ENCODE peak calls at places on chromosomes 13 and 19, in seven cellular contexts. M is CD4-positive, alpha-beta T cell; V is breast epithelium; U is tibial nerve; B is neural progenitor cell; Q is fibroblast of lung; T is adrenal gland. Z is an unnamed sample.

GRCh38 chr13:25192936-25193335 is 20.8 kb upstream of the AMER2 start:
- DNase-seq in M (no peak), V (no peak), U (no peak), B (no peak), Q (no peak), T (no peak), Z (no peak)

GRCh38 chr19:6820237-6820636 is 47.7 kb downstream of the VAV1 start:
- DNase-seq in M (no peak), V (no peak), U (no peak), B (no peak), Q (no peak), T (no peak), Z (no peak)

GRCh38 chr13:44930907-44931676 is 58.2 kb downstream of the NUFIP1 start:
- DNase-seq in M (no peak), V (no peak), U (no peak), B (peak; percentile 14), Q (no peak), T (no peak), Z (peak; percentile 79)

GRCh38 chr13:91286317-91286716 is 61.2 kb upstream of the MIR17HG start:
- DNase-seq in M (no peak), V (no peak), U (no peak), B (no peak), Q (no peak), T (no peak), Z (no peak)

GRCh38 chr13:19157461-19157860 is 24.2 kb downstream of the TUBA3C start:
- DNase-seq in M (no peak), V (no peak), U (no peak), B (no peak), Q (no peak), T (no peak), Z (no peak)

GRCh38 chr13:92896842-92897241 is 329.8 kb upstream of the GPC6 start:
- DNase-seq in M (no peak), V (no peak), U (no peak), B (peak; percentile 57), Q (peak; percentile 47), T (no peak), Z (peak; percentile 6)

GRCh38 chr13:80586356-80586755 is 245.4 kb upstream of the SPRY2 start:
- DNase-seq in M (no peak), V (no peak), U (no peak), B (no peak), Q (peak; percentile 75), T (no peak), Z (no peak)

GRCh38 chr19:41907994-41908615 is 20.1 kb downstream of the ERFL start:
- DNase-seq in M (no peak), V (no peak), U (no peak), B (no peak), Q (no peak), T (no peak), Z (no peak)

GRCh38 chr13:75938811-75939525 is 302.8 kb downstream of the LMO7 start:
- DNase-seq in M (no peak), V (no peak), U (no peak), B (no peak), Q (peak; percentile 72), T (no peak), Z (no peak)

GRCh38 chr19:17686592-17687042 is 1.5 kb downstream of the UNC13A start:
- DNase-seq in M (no peak), V (no peak), U (no peak), B (peak; percentile 66), Q (no peak), T (no peak), Z (peak; percentile 64)

GRCh38 chr19:29645491-29645867 is 19.8 kb upstream of the PLEKHF1 start:
- DNase-seq in M (no peak), V (no peak), U (no peak), B (no peak), Q (no peak), T (no peak), Z (no peak)

GRCh38 chr19:45779231-45780145 is 2.8 kb downstream of the DMPK start:
- DNase-seq in M (peak; percentile 67), V (peak; percentile 92), U (peak; percentile 90), B (peak; percentile 96), Q (no peak), T (peak; percentile 94), Z (peak; percentile 80)

GRCh38 chr13:30334663-30335386 is 27.5 kb upstream of the KATNAL1 start:
- DNase-seq in M (no peak), V (no peak), U (no peak), B (peak; percentile 64), Q (no peak), T (no peak), Z (peak; percentile 40)

GRCh38 chr19:14505488-14506239 is 9.7 kb upstream of the GIPC1 start:
- DNase-seq in M (peak; percentile 70), V (peak; percentile 70), U (no peak), B (peak; percentile 70), Q (peak; percentile 58), T (no peak), Z (peak; percentile 90)

GRCh38 chr13:28464861-28465260 is 30.1 kb downstream of the FLT1 start:
- DNase-seq in M (no peak), V (no peak), U (no peak), B (no peak), Q (no peak), T (no peak), Z (no peak)

GRCh38 chr19:54478677-54479266 is 5.7 kb upstream of the CDC42EP5 start:
- DNase-seq in M (no peak), V (no peak), U (no peak), B (peak; percentile 93), Q (peak; percentile 54), T (peak; percentile 25), Z (peak; percentile 80)

GRCh38 chr19:16801599-16801998 is 27.6 kb upstream of the SIN3B start:
- DNase-seq in M (no peak), V (no peak), U (no peak), B (no peak), Q (peak; percentile 70), T (peak; percentile 54), Z (peak; percentile 29)

GRCh38 chr13:51156666-51157065 is 45.6 kb upstream of the C13orf42 start:
- DNase-seq in M (no peak), V (no peak), U (no peak), B (no peak), Q (no peak), T (no peak), Z (no peak)

GRCh38 chr13:21639604-21640003 is 31.3 kb upstream of the FGF9 start:
- DNase-seq in M (no peak), V (no peak), U (no peak), B (peak; percentile 75), Q (no peak), T (no peak), Z (no peak)

GRCh38 chr13:76713280-76713679 is 172.9 kb downstream of the KCTD12 start:
- DNase-seq in M (no peak), V (no peak), U (no peak), B (no peak), Q (no peak), T (no peak), Z (no peak)

GRCh38 chr19:30870861-30871260 is 478.4 kb downstream of the TSHZ3 start:
- DNase-seq in M (no peak), V (no peak), U (no peak), B (no peak), Q (no peak), T (no peak), Z (peak; percentile 54)

GRCh38 chr19:27676877-27677276 is 1536.1 kb downstream of the UQCRFS1 start:
- DNase-seq in M (no peak), V (no peak), U (no peak), B (no peak), Q (no peak), T (no peak), Z (no peak)

GRCh38 chr19:27673986-27674385 is 1539.0 kb downstream of the UQCRFS1 start:
- DNase-seq in M (no peak), V (no peak), U (no peak), B (no peak), Q (no peak), T (no peak), Z (no peak)

GRCh38 chr19:27676334-27676733 is 1536.6 kb downstream of the UQCRFS1 start:
- DNase-seq in M (no peak), V (no peak), U (no peak), B (no peak), Q (no peak), T (no peak), Z (no peak)

GRCh38 chr19:27674701-27675100 is 1538.2 kb downstream of the UQCRFS1 start:
- DNase-seq in M (no peak), V (no peak), U (no peak), B (no peak), Q (no peak), T (no peak), Z (no peak)

GRCh38 chr19:27675771-27676170 is 1537.2 kb downstream of the UQCRFS1 start:
- DNase-seq in M (no peak), V (no peak), U (no peak), B (no peak), Q (no peak), T (no peak), Z (no peak)
- H3K9me3 ChIP-seq in M (peaks cover 11% of the 10 kb centered on the region), V (peaks cover 7% of the 10 kb centered on the region), U (no peaks in the 10 kb centered on the region), B (peaks cover 12% of the 10 kb centered on the region), Q (no peaks in the 10 kb centered on the region), T (no peaks in the 10 kb centered on the region), Z (no peaks in the 10 kb centered on the region)

DNA sequence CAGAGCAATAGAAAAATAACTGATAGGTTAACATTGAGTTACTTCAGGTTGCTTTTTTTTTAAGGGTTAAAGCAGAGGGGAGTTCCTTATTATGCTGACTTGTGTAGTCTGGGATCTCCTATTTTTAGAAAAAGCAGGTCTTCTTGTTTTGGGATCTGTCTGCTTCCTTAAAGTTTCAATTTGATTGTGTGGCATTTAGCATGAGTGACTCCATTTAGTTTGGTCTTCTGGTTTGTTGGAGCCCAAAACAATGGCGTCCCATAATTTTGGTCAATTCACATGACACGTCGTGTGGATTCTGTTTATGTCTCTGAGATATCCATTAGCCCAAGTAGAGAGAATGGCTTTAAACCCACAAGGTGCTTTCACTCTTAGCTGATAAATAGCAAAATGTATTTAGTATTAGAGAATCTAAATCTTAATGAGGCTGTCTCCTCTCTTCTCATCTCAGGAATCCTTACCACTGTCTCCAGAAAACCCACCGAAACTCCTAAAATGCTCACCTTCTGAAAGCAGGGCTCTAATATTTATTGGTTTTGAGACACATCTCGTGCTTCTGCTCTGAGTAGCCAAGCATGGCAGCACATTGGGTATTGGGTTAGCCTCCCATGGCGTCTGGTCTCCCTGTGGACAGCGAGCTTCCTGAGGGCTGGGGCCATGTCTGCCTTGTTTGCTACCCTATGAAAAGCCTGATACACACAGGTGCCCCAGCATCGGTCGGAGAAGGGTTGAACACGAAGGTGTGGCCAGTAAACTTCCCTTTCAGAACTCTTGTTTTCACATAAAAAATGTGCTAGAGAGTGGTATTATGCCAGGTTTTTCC is 67.2 kb upstream of the GPR183 start:
- DNase-seq in M (no peak), V (no peak), U (no peak), B (no peak), Q (no peak), T (no peak), Z (no peak)
- H3K27ac ChIP-seq in M (peak overlapping the region; percentile 75), V (no peak overlapping the region), U (peak overlapping the region; percentile 38), B (no peak overlapping the region), Q (no peak overlapping the region), T (no peak overlapping the region), Z (no peak overlapping the region)

GRCh38 chr19:57110592-57111328 is 9.0 kb upstream of the USP29 start:
- DNase-seq in M (no peak), V (no peak), U (no peak), B (no peak), Q (no peak), T (no peak), Z (no peak)
- H3K9me3 ChIP-seq in M (peaks cover 49% of the 10 kb centered on the region), V (peaks cover 25% of the 10 kb centered on the region), U (peaks cover 17% of the 10 kb centered on the region), B (peaks cover 24% of the 10 kb centered on the region), Q (no peaks in the 10 kb centered on the region), T (no peaks in the 10 kb centered on the region), Z (peaks cover 19% of the 10 kb centered on the region)

DNA sequence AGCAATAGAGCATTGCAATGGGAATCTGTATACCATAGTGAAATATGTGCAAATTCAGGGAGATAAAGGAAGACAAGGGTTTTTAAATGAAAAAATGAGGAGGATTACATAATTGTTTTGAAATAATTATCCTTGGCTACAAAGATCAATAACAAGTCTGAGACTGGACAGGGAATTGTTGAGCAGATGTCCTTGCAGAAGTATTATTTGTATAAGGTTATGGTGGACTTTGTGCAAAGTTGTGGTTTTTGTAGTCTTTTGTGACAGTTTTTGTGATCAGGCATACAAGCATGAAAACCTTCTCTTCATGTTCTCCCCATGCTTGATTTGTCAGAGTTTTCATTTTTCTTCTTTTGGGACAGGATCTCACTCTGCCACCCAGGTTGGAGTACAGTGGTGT is 25.3 kb upstream of the ZNF780A start:
- DNase-seq in M (no peak), V (no peak), U (no peak), B (no peak), Q (no peak), T (no peak), Z (no peak)
- H3K27ac ChIP-seq in M (no peak overlapping the region), V (no peak overlapping the region), U (no peak overlapping the region), B (no peak overlapping the region), Q (no peak overlapping the region), T (no peak overlapping the region), Z (no peak overlapping the region)